ENCODE peak calls at places on chromosome 6, in nine cellular contexts. V, M, C, N, F, J, T, O and E are unnamed samples.

GRCh38 chr6:80608881-80609280 is 502.4 kb downstream of the BCKDHB start:
- DNase-seq in T (no peak), J (no peak), M (no peak), C (no peak), N (no peak), F (peak), V (peak), O (no peak), E (no peak)

GRCh38 chr6:113375950-113376846 is 480.9 kb upstream of the MARCKS start:
- DNase-seq in M (no peak), V (peak), F (peak), O (no peak), T (no peak), J (no peak), N (no peak), C (no peak), E (no peak)

GRCh38 chr6:169863710-169864109 is 112.3 kb downstream of the ERMARD start:
- DNase-seq in N (no peak), M (no peak), J (no peak), T (no peak), V (no peak), F (no peak), O (no peak), C (no peak), E (no peak)

GRCh38 chr6:52304917-52305316 is 20.4 kb upstream of the MCM3 start:
- DNase-seq in T (no peak), O (no peak), F (peak), J (peak), C (peak), M (no peak), N (no peak), V (peak), E (peak)

GRCh38 chr6:36120979-36121706 is 9.2 kb upstream of the MAPK13 start:
- DNase-seq in T (peak), V (no peak), N (peak), C (peak), F (peak), O (peak), M (peak), J (peak), E (no peak)

GRCh38 chr6:39425346-39426056 is 103.0 kb upstream of the KCNK16 start:
- DNase-seq in O (no peak), N (peak), J (no peak), C (no peak), V (no peak), F (peak), T (no peak), M (no peak), E (no peak)

GRCh38 chr6:43627008-43627825 is 1.8 kb downstream of the GTPBP2 start:
- DNase-seq in M (peak), F (peak), T (no peak), N (peak), V (peak), J (peak), C (peak), O (peak), E (peak)

GRCh38 chr6:167044696-167045095 is 45.5 kb downstream of the CEP43 start:
- DNase-seq in M (no peak), C (no peak), V (no peak), N (no peak), T (no peak), F (peak), J (no peak), O (no peak), E (no peak)

GRCh38 chr6:63899550-63899949 is 263.9 kb downstream of the PHF3 start:
- DNase-seq in J (peak), V (peak), O (no peak), C (no peak), N (peak), M (no peak), F (peak), T (no peak), E (no peak)

GRCh38 chr6:87698618-87699017 is 3.4 kb downstream of the AKIRIN2 start:
- DNase-seq in T (peak), C (no peak), M (no peak), F (no peak), J (no peak), N (no peak), O (no peak), V (peak), E (no peak)

GRCh38 chr6:1624848-1625341 is 15.2 kb downstream of the FOXC1 start:
- DNase-seq in C (no peak), V (no peak), F (peak), O (peak), M (peak), J (peak), T (no peak), N (no peak), E (peak)

GRCh38 chr6:15793288-15793687 is 130.5 kb upstream of the DTNBP1 start:
- DNase-seq in V (peak), J (peak), C (peak), M (peak), T (no peak), N (peak), F (peak), O (peak), E (no peak)

GRCh38 chr6:80182291-80182690 is 75.8 kb downstream of the BCKDHB start:
- DNase-seq in C (no peak), F (peak), O (no peak), T (no peak), J (no peak), N (peak), V (peak), M (no peak), E (no peak)

GRCh38 chr6:44800171-44800671 is 412.7 kb downstream of the CDC5L start:
- DNase-seq in M (no peak), O (peak), N (no peak), T (no peak), F (peak), J (peak), C (no peak), V (peak), E (no peak)

GRCh38 chr6:106525885-106526280 is 103.4 kb downstream of the RTN4IP1 start:
- DNase-seq in C (no peak), J (no peak), O (no peak), M (no peak), V (no peak), F (no peak), T (no peak), N (no peak), E (no peak)

GRCh38 chr6:68233623-68234022 is 401.5 kb upstream of the ADGRB3 start:
- DNase-seq in J (no peak), O (no peak), V (peak), T (no peak), C (no peak), M (no peak), N (peak), F (peak), E (no peak)

GRCh38 chr6:68226460-68226859 is 408.6 kb upstream of the ADGRB3 start:
- DNase-seq in O (no peak), V (peak), J (no peak), M (no peak), F (peak), C (peak), T (no peak), N (no peak), E (no peak)

GRCh38 chr6:68235192-68235812 is 399.8 kb upstream of the ADGRB3 start:
- DNase-seq in T (no peak), O (no peak), V (peak), N (no peak), F (peak), J (no peak), M (no peak), C (no peak), E (no peak)

GRCh38 chr6:68225729-68226128 is 409.4 kb upstream of the ADGRB3 start:
- DNase-seq in V (no peak), M (no peak), N (no peak), F (no peak), O (no peak), J (no peak), T (no peak), C (no peak), E (no peak)

GRCh38 chr6:68229566-68229965 is 405.5 kb upstream of the ADGRB3 start:
- DNase-seq in F (no peak), N (no peak), O (no peak), J (no peak), V (peak), M (no peak), T (no peak), C (no peak), E (no peak)
- TF ChIP-seq CTCF in F (no peak), N (no peak), O (no peak), J (no peak), V (no peak), M (no peak), T (no peak), C (no peak), E (no peak)

GRCh38 chr6:2772840-2773239 is 7.6 kb downstream of the WRNIP1 start:
- DNase-seq in C (no peak), N (no peak), J (no peak), M (no peak), T (no peak), V (no peak), F (no peak), O (no peak), E (no peak)
- TF ChIP-seq CTCF in C (no peak), N (no peak), J (no peak), M (no peak), T (no peak), V (no peak), F (no peak), O (no peak), E (no peak)

GRCh38 chr6:143652840-143653239 is 24.9 kb upstream of the PHACTR2 start:
- DNase-seq in F (no peak), J (peak), V (no peak), M (no peak), C (no peak), N (no peak), T (no peak), O (no peak), E (no peak)

GRCh38 chr6:143657809-143658208 is 20.0 kb upstream of the PHACTR2 start:
- DNase-seq in T (no peak), N (no peak), O (no peak), V (no peak), F (no peak), M (no peak), J (no peak), C (no peak), E (no peak)

GRCh38 chr6:143655541-143655940 is 22.2 kb upstream of the PHACTR2 start:
- DNase-seq in T (no peak), J (no peak), N (no peak), V (no peak), C (no peak), O (no peak), F (no peak), M (no peak), E (no peak)

GRCh38 chr6:143656026-143656425 is 21.7 kb upstream of the PHACTR2 start:
- DNase-seq in J (no peak), V (no peak), M (no peak), N (no peak), C (no peak), T (no peak), O (no peak), F (no peak), E (no peak)
- TF ChIP-seq CTCF in J (no peak), V (no peak), M (no peak), N (no peak), C (no peak), T (no peak), O (no peak), F (no peak), E (no peak)

GRCh38 chr6:89597988-89598387 is 40.6 kb downstream of the LYRM2 start:
- DNase-seq in F (peak), J (peak), M (no peak), V (peak), C (peak), O (peak), N (peak), T (no peak), E (no peak)

GRCh38 chr6:89599727-89600126 is 38.8 kb downstream of the LYRM2 start:
- DNase-seq in J (no peak), O (no peak), F (no peak), C (no peak), V (no peak), T (no peak), M (no peak), N (no peak), E (no peak)

GRCh38 chr6:89597372-89597771 is 41.2 kb downstream of the LYRM2 start:
- DNase-seq in O (no peak), V (no peak), M (no peak), C (no peak), T (no peak), N (no peak), J (no peak), F (no peak), E (no peak)

GRCh38 chr6:89596056-89596455 is 42.5 kb downstream of the LYRM2 start:
- DNase-seq in F (no peak), V (no peak), M (no peak), J (no peak), O (no peak), C (no peak), T (peak), N (no peak), E (peak)

DNA sequence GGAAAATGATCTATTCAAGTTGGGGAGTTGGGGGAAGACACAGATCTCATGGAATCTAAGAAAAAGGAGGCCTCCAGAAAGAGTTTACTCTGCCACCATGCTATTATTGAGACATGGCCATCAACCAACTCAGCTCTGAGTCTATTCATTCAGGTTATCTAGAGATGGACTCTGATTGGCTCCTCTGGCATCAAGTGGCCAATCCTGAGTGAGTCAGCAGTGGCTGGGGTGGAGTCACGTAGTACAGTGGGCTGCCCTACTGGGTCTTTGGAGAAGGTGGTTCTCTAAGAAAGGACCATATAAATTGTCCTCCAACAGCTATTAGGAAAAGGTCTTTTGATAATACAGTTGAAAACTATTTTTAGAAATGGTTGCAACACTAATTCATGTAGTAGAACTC is 42.1 kb downstream of the LYRM2 start:
- DNase-seq in T (no peak), J (no peak), V (no peak), F (no peak), N (no peak), C (peak), M (no peak), O (no peak), E (no peak)
- TF ChIP-seq CTCF in T (no peak), J (no peak), V (no peak), F (no peak), N (no peak), C (no peak), M (no peak), O (no peak), E (no peak)

DNA sequence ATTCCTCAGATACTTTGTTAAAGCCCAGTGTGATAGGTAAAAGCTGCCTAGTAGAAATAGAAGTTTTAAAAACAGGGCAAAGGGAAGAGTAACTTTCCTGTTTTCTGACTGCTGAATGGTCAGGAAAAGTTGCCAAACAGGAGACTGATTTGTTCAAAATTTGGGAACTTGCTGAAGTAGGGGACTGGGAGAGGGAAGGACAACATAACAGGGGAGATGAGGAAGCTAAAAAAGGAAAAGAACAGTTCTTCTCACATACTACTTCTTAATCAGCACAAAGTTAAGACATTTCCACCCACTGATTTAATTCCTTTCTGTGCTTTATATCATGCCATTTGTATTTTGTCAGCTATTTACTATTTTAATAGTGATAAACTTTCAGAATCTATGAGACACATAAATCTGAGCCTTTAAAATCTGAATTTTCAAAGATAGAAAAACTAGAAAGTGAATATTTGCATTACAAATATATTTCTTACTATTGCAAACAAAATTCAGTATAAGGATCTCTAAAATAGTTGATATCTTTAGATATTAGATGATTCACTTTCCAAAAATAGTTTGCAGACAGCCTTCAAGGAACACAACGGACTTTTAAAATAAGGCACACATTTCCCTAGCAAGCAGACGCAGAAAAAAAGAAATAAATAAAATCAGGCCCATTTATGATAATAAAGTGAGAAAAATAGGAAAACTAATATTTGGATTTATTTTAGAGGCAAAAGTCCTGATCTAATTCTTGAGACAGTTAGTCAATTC is 36.9 kb upstream of the SLC16A10 start:
- DNase-seq in M (no peak), V (no peak), J (no peak), T (no peak), C (no peak), N (no peak), F (no peak), O (no peak), E (no peak)
- TF ChIP-seq CTCF in M (no peak), V (no peak), J (no peak), T (no peak), C (no peak), N (no peak), F (no peak), O (no peak), E (no peak)

GRCh38 chr6:81752969-81753708 is 658 bp upstream of the TENT5A start:
- DNase-seq in F (peak), C (peak), M (peak), J (peak), V (peak), N (peak), T (peak), O (peak), E (peak)
- TF ChIP-seq CTCF in F (peak), C (peak), M (no peak), J (no peak), V (peak), N (no peak), T (no peak), O (no peak), E (no peak)

GRCh38 chr6:111885373-111886027 is 12.2 kb upstream of the FYN start:
- DNase-seq in F (no peak), T (no peak), C (no peak), N (no peak), J (no peak), M (no peak), V (no peak), O (no peak), E (no peak)

GRCh38 chr6:111884068-111884467 is 10.8 kb upstream of the FYN start:
- DNase-seq in N (no peak), O (no peak), V (no peak), F (no peak), C (no peak), T (no peak), M (no peak), J (no peak), E (no peak)

GRCh38 chr6:111875741-111876140 is 2.5 kb upstream of the FYN start:
- DNase-seq in V (no peak), T (no peak), C (no peak), M (no peak), O (no peak), N (no peak), J (no peak), F (no peak), E (no peak)

DNA sequence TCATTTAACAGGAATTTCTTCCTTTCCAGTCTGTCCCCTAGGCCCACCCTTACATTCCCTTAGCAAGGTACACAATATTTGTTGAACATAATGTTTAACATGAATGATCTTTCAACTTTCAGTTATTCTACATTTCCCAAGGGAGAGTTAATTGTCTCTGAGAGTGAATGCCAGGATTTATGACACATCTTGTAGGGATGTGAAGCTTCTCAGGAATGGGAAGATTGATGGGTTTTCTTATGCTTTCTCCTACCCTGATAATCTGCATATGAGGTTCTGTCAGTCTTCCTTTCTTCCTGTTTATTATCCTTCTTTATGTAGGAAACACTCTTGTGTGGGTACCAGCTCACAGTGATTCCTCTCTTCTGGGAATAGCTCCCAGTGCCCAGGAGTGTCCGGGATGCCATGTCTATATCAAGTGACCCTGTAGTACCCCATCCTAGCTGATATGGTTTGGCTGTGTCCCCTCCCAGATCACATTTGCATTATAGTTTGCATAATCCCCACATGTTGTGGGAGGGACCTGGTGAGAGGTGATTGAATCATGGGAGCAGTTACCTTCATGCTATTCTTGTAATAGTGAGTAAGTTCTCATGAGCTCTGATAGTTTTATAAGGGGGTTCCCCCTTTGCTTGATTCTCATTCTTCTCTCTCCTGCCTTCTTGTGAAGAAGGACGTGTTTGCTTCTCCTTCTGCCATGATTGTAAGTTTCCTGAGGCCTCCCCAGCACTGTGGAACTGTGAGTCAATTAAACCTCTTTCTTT is 7.1 kb upstream of the FYN start:
- DNase-seq in F (peak), V (peak), J (no peak), O (no peak), N (peak), M (no peak), T (no peak), C (no peak), E (no peak)
- TF ChIP-seq CTCF in F (no peak), V (no peak), J (no peak), O (no peak), N (no peak), M (no peak), T (no peak), C (no peak), E (no peak)

GRCh38 chr6:17281497-17282481 is 628 bp downstream of the RBM24 start:
- DNase-seq in N (no peak), M (no peak), F (peak), J (no peak), T (no peak), C (no peak), O (peak), V (peak), E (peak)
- TF ChIP-seq CTCF in N (no peak), M (no peak), F (no peak), J (no peak), T (no peak), C (no peak), O (no peak), V (no peak), E (no peak)